ENCODE peak calls at places on chromosomes 12 and 14, in nine cellular contexts. B, I, C, W, V, T, M, R and N are unnamed samples.

GRCh38 chr14:92160619-92161018 is 38.9 kb downstream of the CPSF2 start:
- DNase-seq in B (no peak), I (no peak), C (no peak), W (no peak), V (no peak), T (no peak), M (no peak), R (no peak), N (no peak)

GRCh38 chr12:123532021-123532420 is 1.5 kb downstream of the RILPL1 start:
- DNase-seq in B (no peak), I (no peak), C (no peak), W (no peak), V (no peak), T (peak), M (no peak), R (peak), N (peak)

GRCh38 chr12:12685305-12685704 is 10.7 kb downstream of the GPR19 start:
- DNase-seq in B (no peak), I (peak), C (no peak), W (no peak), V (no peak), T (no peak), M (no peak), R (no peak), N (no peak)

GRCh38 chr14:84453541-84453940 is 1076.4 kb upstream of the FLRT2 start:
- DNase-seq in B (no peak), I (no peak), C (no peak), W (no peak), V (no peak), T (no peak), M (no peak), R (no peak), N (no peak)

GRCh38 chr12:130920711-130921381 is 32.9 kb upstream of the ADGRD1 start:
- DNase-seq in B (no peak), I (no peak), C (no peak), W (peak), V (no peak), T (peak), M (no peak), R (no peak), N (no peak)

GRCh38 chr14:22846811-22847307 is 10.5 kb downstream of the MMP14 start:
- DNase-seq in B (no peak), I (no peak), C (no peak), W (no peak), V (no peak), T (no peak), M (no peak), R (no peak), N (no peak)

GRCh38 chr12:89768586-89769482 is 60.2 kb upstream of the ATP2B1 start:
- DNase-seq in B (no peak), I (no peak), C (peak), W (no peak), V (no peak), T (peak), M (no peak), R (no peak), N (peak)

GRCh38 chr14:78202178-78202577 is 32.0 kb downstream of the NRXN3 start:
- DNase-seq in B (no peak), I (no peak), C (no peak), W (no peak), V (no peak), T (no peak), M (no peak), R (no peak), N (no peak)

GRCh38 chr12:92108651-92109050 is 37.0 kb downstream of the BTG1 start:
- DNase-seq in B (no peak), I (no peak), C (peak), W (no peak), V (no peak), T (peak), M (no peak), R (no peak), N (no peak)

GRCh38 chr14:52950410-52950897 is 396 bp downstream of the FERMT2 start:
- DNase-seq in B (no peak), I (peak), C (peak), W (peak), V (no peak), T (peak), M (no peak), R (no peak), N (peak)

GRCh38 chr14:25032092-25032784 is 17.7 kb downstream of the STXBP6 start:
- DNase-seq in B (no peak), I (no peak), C (no peak), W (no peak), V (no peak), T (peak), M (no peak), R (no peak), N (no peak)

GRCh38 chr12:123004287-123004686 is 23.8 kb downstream of the ARL6IP4 start:
- DNase-seq in B (no peak), I (no peak), C (no peak), W (no peak), V (no peak), T (no peak), M (no peak), R (no peak), N (no peak)

GRCh38 chr12:101620762-101621133 is 26.0 kb downstream of the MYBPC1 start:
- DNase-seq in B (no peak), I (no peak), C (no peak), W (no peak), V (no peak), T (no peak), M (no peak), R (no peak), N (no peak)

GRCh38 chr14:51625170-51625569 is 26.5 kb upstream of the FRMD6 start:
- DNase-seq in B (no peak), I (no peak), C (no peak), W (no peak), V (no peak), T (no peak), M (no peak), R (no peak), N (no peak)

GRCh38 chr14:36975834-36976233 is 196.6 kb downstream of the SLC25A21 start:
- DNase-seq in B (no peak), I (no peak), C (no peak), W (no peak), V (no peak), T (peak), M (no peak), R (no peak), N (peak)

GRCh38 chr14:100815478-100816285 is 10.2 kb upstream of the MEG3 start:
- DNase-seq in B (no peak), I (no peak), C (no peak), W (no peak), V (no peak), T (peak), M (no peak), R (no peak), N (peak)

GRCh38 chr12:64480148-64480547 is 28.2 kb downstream of the TBK1 start:
- DNase-seq in B (no peak), I (no peak), C (no peak), W (no peak), V (no peak), T (no peak), M (no peak), R (no peak), N (no peak)

GRCh38 chr12:42162198-42162597 is 17.5 kb upstream of the GXYLT1 start:
- DNase-seq in B (no peak), I (no peak), C (no peak), W (no peak), V (no peak), T (no peak), M (no peak), R (no peak), N (peak)

GRCh38 chr12:22234561-22234960 is 99.9 kb downstream of the ST8SIA1 start:
- DNase-seq in B (no peak), I (no peak), C (peak), W (no peak), V (no peak), T (no peak), M (no peak), R (no peak), N (peak)

GRCh38 chr12:2288875-2289274 is 236.1 kb downstream of the CACNA1C start:
- DNase-seq in B (no peak), I (no peak), C (no peak), W (no peak), V (no peak), T (no peak), M (no peak), R (no peak), N (peak)

GRCh38 chr12:39935275-39935674 is 170.6 kb downstream of the SLC2A13 start:
- DNase-seq in B (no peak), I (no peak), C (no peak), W (no peak), V (no peak), T (peak), M (no peak), R (no peak), N (peak)

GRCh38 chr12:1531160-1531653 is 63.2 kb downstream of the FBXL14 start:
- DNase-seq in B (no peak), I (no peak), C (no peak), W (no peak), V (no peak), T (peak), M (no peak), R (peak), N (no peak)

GRCh38 chr12:82047480-82047879 is 288.3 kb upstream of the PPFIA2 start:
- DNase-seq in B (no peak), I (no peak), C (no peak), W (no peak), V (no peak), T (no peak), M (no peak), R (no peak), N (no peak)

GRCh38 chr12:66438601-66439000 is 136.3 kb downstream of the HELB start:
- DNase-seq in B (no peak), I (no peak), C (no peak), W (no peak), V (no peak), T (peak), M (no peak), R (no peak), N (peak)

GRCh38 chr14:40944521-40944920 is 662.2 kb upstream of the LRFN5 start:
- DNase-seq in B (no peak), I (no peak), C (no peak), W (no peak), V (no peak), T (no peak), M (no peak), R (no peak), N (no peak)

GRCh38 chr14:102097441-102098135 is 10.7 kb upstream of the HSP90AA1 start:
- DNase-seq in B (no peak), I (no peak), C (no peak), W (peak), V (no peak), T (no peak), M (no peak), R (no peak), N (no peak)

GRCh38 chr12:84502907-84503787 is 409.5 kb downstream of the SLC6A15 start:
- DNase-seq in B (no peak), I (peak), C (peak), W (peak), V (peak), T (peak), M (no peak), R (no peak), N (peak)

GRCh38 chr14:26200675-26201074 is 397.2 kb downstream of the NOVA1 start:
- DNase-seq in B (no peak), I (no peak), C (no peak), W (no peak), V (no peak), T (peak), M (no peak), R (no peak), N (peak)

GRCh38 chr14:62792578-62792977 is 252.7 kb downstream of the KCNH5 start:
- DNase-seq in B (no peak), I (no peak), C (no peak), W (no peak), V (no peak), T (no peak), M (no peak), R (no peak), N (no peak)

GRCh38 chr14:70905316-70905715 is 1.9 kb upstream of the PCNX1 start:
- DNase-seq in B (no peak), I (no peak), C (no peak), W (no peak), V (no peak), T (peak), M (no peak), R (no peak), N (no peak)

GRCh38 chr12:108134744-108135143 is 5.7 kb downstream of the WSCD2 start:
- DNase-seq in B (no peak), I (no peak), C (no peak), W (no peak), V (no peak), T (no peak), M (no peak), R (no peak), N (no peak)

GRCh38 chr12:66288121-66288520 is 14.2 kb upstream of the HELB start:
- DNase-seq in B (peak), I (no peak), C (no peak), W (no peak), V (no peak), T (no peak), M (peak), R (no peak), N (no peak)

GRCh38 chr12:47411961-47412360 is 293.9 kb downstream of the RPAP3 start:
- DNase-seq in B (no peak), I (no peak), C (no peak), W (no peak), V (no peak), T (no peak), M (no peak), R (no peak), N (no peak)

GRCh38 chr12:120094485-120094884 is 22.1 kb downstream of the RAB35 start:
- DNase-seq in B (no peak), I (no peak), C (no peak), W (no peak), V (no peak), T (no peak), M (no peak), R (no peak), N (no peak)

GRCh38 chr12:111443086-111443485 is 37.4 kb downstream of the SH2B3 start:
- DNase-seq in B (no peak), I (no peak), C (no peak), W (no peak), V (no peak), T (no peak), M (no peak), R (no peak), N (no peak)

GRCh38 chr12:95624544-95624943 is 73.3 kb upstream of the USP44 start:
- DNase-seq in B (no peak), I (no peak), C (no peak), W (peak), V (no peak), T (peak), M (no peak), R (no peak), N (no peak)